ENCODE peak calls at places on chromosomes 16 and 17, in eight cellular contexts. One of them, this sample, is unnamed.

GRCh38 chr16:1999866-2000514 is 9.6 kb downstream of the ZNF598 start:
- DNase-seq in AG04450: no peak
- DNase-seq in CD8-positive, alpha-beta memory T cell: no peak
- DNase-seq in PC-9: no peak
- DNase-seq in left ventricle myocardium inferior: no peak
- DNase-seq in vagina: no peak
- DNase-seq in fibroblast of lung: no peak
- DNase-seq in right lobe of liver: no peak
- DNase-seq in this sample: no peak

GRCh38 chr17:77833769-77834168 is 124.7 kb upstream of the TNRC6C start:
- DNase-seq in right lobe of liver: no peak
- DNase-seq in left ventricle myocardium inferior: no peak
- DNase-seq in fibroblast of lung: no peak
- DNase-seq in CD8-positive, alpha-beta memory T cell: no peak
- DNase-seq in PC-9: no peak
- DNase-seq in AG04450: no peak
- DNase-seq in vagina: no peak
- DNase-seq in this sample: no peak

GRCh38 chr16:66605177-66605999 is 884 bp downstream of the CMTM3 start:
- DNase-seq in AG04450: no peak
- DNase-seq in left ventricle myocardium inferior: peak
- DNase-seq in fibroblast of lung: peak
- DNase-seq in PC-9: peak
- DNase-seq in right lobe of liver: peak
- DNase-seq in vagina: no peak
- DNase-seq in CD8-positive, alpha-beta memory T cell: no peak
- DNase-seq in this sample: peak

GRCh38 chr17:76437467-76438402 is 15.2 kb downstream of the UBE2O start:
- DNase-seq in fibroblast of lung: no peak
- DNase-seq in vagina: no peak
- DNase-seq in right lobe of liver: no peak
- DNase-seq in PC-9: no peak
- DNase-seq in AG04450: no peak
- DNase-seq in CD8-positive, alpha-beta memory T cell: no peak
- DNase-seq in left ventricle myocardium inferior: no peak
- DNase-seq in this sample: no peak

GRCh38 chr16:49763826-49764225 is 92.1 kb downstream of the ZNF423 start:
- DNase-seq in right lobe of liver: no peak
- DNase-seq in vagina: no peak
- DNase-seq in fibroblast of lung: no peak
- DNase-seq in AG04450: no peak
- DNase-seq in PC-9: no peak
- DNase-seq in CD8-positive, alpha-beta memory T cell: no peak
- DNase-seq in left ventricle myocardium inferior: no peak
- DNase-seq in this sample: no peak

GRCh38 chr17:28391401-28391800 is 14.6 kb downstream of the SLC46A1 start:
- DNase-seq in vagina: no peak
- DNase-seq in right lobe of liver: no peak
- DNase-seq in CD8-positive, alpha-beta memory T cell: no peak
- DNase-seq in left ventricle myocardium inferior: no peak
- DNase-seq in AG04450: no peak
- DNase-seq in PC-9: no peak
- DNase-seq in fibroblast of lung: no peak
- DNase-seq in this sample: no peak

GRCh38 chr17:65559802-65560627 is 1.4 kb downstream of the AXIN2 start:
- DNase-seq in vagina: no peak
- DNase-seq in CD8-positive, alpha-beta memory T cell: peak
- DNase-seq in AG04450: no peak
- DNase-seq in fibroblast of lung: no peak
- DNase-seq in left ventricle myocardium inferior: peak
- DNase-seq in PC-9: no peak
- DNase-seq in right lobe of liver: peak
- DNase-seq in this sample: peak

GRCh38 chr16:49348408-49349176 is 25.0 kb upstream of the C16orf78 start:
- DNase-seq in vagina: no peak
- DNase-seq in fibroblast of lung: no peak
- DNase-seq in right lobe of liver: no peak
- DNase-seq in left ventricle myocardium inferior: no peak
- DNase-seq in AG04450: no peak
- DNase-seq in PC-9: no peak
- DNase-seq in CD8-positive, alpha-beta memory T cell: no peak
- DNase-seq in this sample: peak

GRCh38 chr16:30104492-30104891 is 8.5 kb upstream of the YPEL3 start:
- DNase-seq in CD8-positive, alpha-beta memory T cell: no peak
- DNase-seq in right lobe of liver: no peak
- DNase-seq in AG04450: no peak
- DNase-seq in PC-9: peak
- DNase-seq in fibroblast of lung: no peak
- DNase-seq in left ventricle myocardium inferior: no peak
- DNase-seq in vagina: no peak
- DNase-seq in this sample: no peak

GRCh38 chr16:58051821-58052603 is 26.5 kb downstream of the MMP15 start:
- DNase-seq in vagina: no peak
- DNase-seq in fibroblast of lung: no peak
- DNase-seq in PC-9: no peak
- DNase-seq in left ventricle myocardium inferior: no peak
- DNase-seq in right lobe of liver: no peak
- DNase-seq in AG04450: no peak
- DNase-seq in CD8-positive, alpha-beta memory T cell: no peak
- DNase-seq in this sample: no peak

GRCh38 chr16:18800674-18801196 is 614 bp downstream of the ARL6IP1 start:
- DNase-seq in CD8-positive, alpha-beta memory T cell: no peak
- DNase-seq in PC-9: no peak
- DNase-seq in left ventricle myocardium inferior: no peak
- DNase-seq in fibroblast of lung: no peak
- DNase-seq in AG04450: no peak
- DNase-seq in right lobe of liver: peak
- DNase-seq in vagina: no peak
- DNase-seq in this sample: no peak

GRCh38 chr16:84109598-84110325 is 7.0 kb downstream of the MBTPS1 start:
- DNase-seq in vagina: no peak
- DNase-seq in PC-9: no peak
- DNase-seq in AG04450: no peak
- DNase-seq in right lobe of liver: no peak
- DNase-seq in fibroblast of lung: no peak
- DNase-seq in left ventricle myocardium inferior: no peak
- DNase-seq in CD8-positive, alpha-beta memory T cell: no peak
- DNase-seq in this sample: no peak

GRCh38 chr17:4478318-4478830 is 20.3 kb upstream of the SPNS2 start:
- DNase-seq in PC-9: no peak
- DNase-seq in right lobe of liver: no peak
- DNase-seq in CD8-positive, alpha-beta memory T cell: no peak
- DNase-seq in left ventricle myocardium inferior: no peak
- DNase-seq in vagina: no peak
- DNase-seq in AG04450: no peak
- DNase-seq in fibroblast of lung: no peak
- DNase-seq in this sample: no peak

GRCh38 chr17:18000044-18000443 is 27.4 kb downstream of the DRC3 start:
- DNase-seq in PC-9: no peak
- DNase-seq in left ventricle myocardium inferior: no peak
- DNase-seq in right lobe of liver: no peak
- DNase-seq in fibroblast of lung: no peak
- DNase-seq in vagina: no peak
- DNase-seq in AG04450: no peak
- DNase-seq in CD8-positive, alpha-beta memory T cell: no peak
- DNase-seq in this sample: no peak
- H3K27ac ChIP-seq in PC-9: no peak
- H3K27ac ChIP-seq in left ventricle myocardium inferior: no peak
- H3K27ac ChIP-seq in right lobe of liver: no peak
- H3K27ac ChIP-seq in fibroblast of lung: no peak
- H3K27ac ChIP-seq in vagina: no peak
- H3K27ac ChIP-seq in AG04450: no peak
- H3K27ac ChIP-seq in CD8-positive, alpha-beta memory T cell: no peak
- H3K27ac ChIP-seq in this sample: no peak

DNA sequence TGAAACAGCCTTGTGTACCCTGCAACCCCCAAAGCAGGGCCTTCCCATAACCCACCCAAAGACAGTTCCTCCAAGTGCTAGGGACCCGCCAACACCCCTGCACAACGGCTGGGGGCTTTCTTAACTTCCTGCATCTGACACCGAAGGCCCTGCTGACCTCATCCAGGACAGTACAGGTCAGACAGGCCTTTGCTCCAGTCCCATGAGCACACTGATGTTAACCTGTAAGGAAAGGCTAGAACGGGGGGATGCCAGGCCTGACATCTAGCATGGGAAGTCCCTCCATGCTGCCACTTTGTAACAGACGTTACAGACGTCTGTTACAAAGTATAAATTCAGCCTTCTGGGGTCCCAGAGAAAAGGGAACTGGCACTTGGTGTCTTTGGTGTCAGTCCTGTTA is 369.1 kb downstream of the CPPED1 start:
- DNase-seq in CD8-positive, alpha-beta memory T cell: no peak
- DNase-seq in fibroblast of lung: no peak
- DNase-seq in PC-9: no peak
- DNase-seq in vagina: no peak
- DNase-seq in left ventricle myocardium inferior: no peak
- DNase-seq in AG04450: no peak
- DNase-seq in right lobe of liver: no peak
- DNase-seq in this sample: no peak
- H3K27ac ChIP-seq in CD8-positive, alpha-beta memory T cell: no peak
- H3K27ac ChIP-seq in fibroblast of lung: no peak
- H3K27ac ChIP-seq in PC-9: no peak
- H3K27ac ChIP-seq in vagina: no peak
- H3K27ac ChIP-seq in left ventricle myocardium inferior: no peak
- H3K27ac ChIP-seq in AG04450: no peak
- H3K27ac ChIP-seq in right lobe of liver: no peak
- H3K27ac ChIP-seq in this sample: no peak

DNA sequence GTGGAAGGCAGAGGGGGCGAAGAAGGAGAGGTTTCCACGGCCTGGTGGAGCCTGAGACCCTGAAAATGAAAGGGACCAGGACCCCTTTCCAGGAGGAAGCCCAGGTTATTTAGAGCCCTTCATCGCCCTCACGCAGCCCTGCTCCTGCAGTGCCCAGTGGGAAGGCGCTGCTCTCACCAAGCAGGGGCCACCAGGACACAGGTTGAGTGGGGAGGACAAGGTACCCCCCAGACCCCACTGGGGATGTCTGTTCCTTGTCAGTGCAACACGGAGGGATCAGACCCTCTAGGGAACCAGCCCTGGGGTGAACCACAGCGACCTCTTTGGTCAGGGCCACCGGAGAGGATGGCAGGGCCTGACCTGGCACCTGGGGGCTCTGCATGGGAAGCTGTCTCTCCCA is 163.9 kb downstream of the C16orf95 start:
- DNase-seq in fibroblast of lung: no peak
- DNase-seq in left ventricle myocardium inferior: no peak
- DNase-seq in right lobe of liver: no peak
- DNase-seq in AG04450: no peak
- DNase-seq in PC-9: no peak
- DNase-seq in CD8-positive, alpha-beta memory T cell: no peak
- DNase-seq in vagina: no peak
- DNase-seq in this sample: no peak
- H3K27ac ChIP-seq in fibroblast of lung: no peak
- H3K27ac ChIP-seq in left ventricle myocardium inferior: no peak
- H3K27ac ChIP-seq in right lobe of liver: no peak
- H3K27ac ChIP-seq in AG04450: no peak
- H3K27ac ChIP-seq in PC-9: no peak
- H3K27ac ChIP-seq in CD8-positive, alpha-beta memory T cell: no peak
- H3K27ac ChIP-seq in vagina: no peak
- H3K27ac ChIP-seq in this sample: no peak

GRCh38 chr17:17125136-17126084 is 80.7 kb downstream of the PLD6 start:
- DNase-seq in AG04450: no peak
- DNase-seq in vagina: no peak
- DNase-seq in PC-9: no peak
- DNase-seq in right lobe of liver: peak
- DNase-seq in CD8-positive, alpha-beta memory T cell: peak
- DNase-seq in fibroblast of lung: peak
- DNase-seq in left ventricle myocardium inferior: no peak
- DNase-seq in this sample: peak

GRCh38 chr17:17124341-17124740 is 81.8 kb downstream of the PLD6 start:
- DNase-seq in AG04450: no peak
- DNase-seq in PC-9: no peak
- DNase-seq in vagina: no peak
- DNase-seq in left ventricle myocardium inferior: no peak
- DNase-seq in right lobe of liver: no peak
- DNase-seq in CD8-positive, alpha-beta memory T cell: no peak
- DNase-seq in fibroblast of lung: no peak
- DNase-seq in this sample: no peak

GRCh38 chr17:17127730-17128291 is 78.3 kb downstream of the PLD6 start:
- DNase-seq in AG04450: no peak
- DNase-seq in PC-9: no peak
- DNase-seq in vagina: no peak
- DNase-seq in left ventricle myocardium inferior: peak
- DNase-seq in fibroblast of lung: no peak
- DNase-seq in right lobe of liver: peak
- DNase-seq in CD8-positive, alpha-beta memory T cell: no peak
- DNase-seq in this sample: no peak

GRCh38 chr17:17127156-17127555 is 79.0 kb downstream of the PLD6 start:
- DNase-seq in CD8-positive, alpha-beta memory T cell: no peak
- DNase-seq in PC-9: no peak
- DNase-seq in left ventricle myocardium inferior: no peak
- DNase-seq in fibroblast of lung: no peak
- DNase-seq in right lobe of liver: peak
- DNase-seq in vagina: no peak
- DNase-seq in AG04450: no peak
- DNase-seq in this sample: no peak

GRCh38 chr17:17126131-17127110 is 79.7 kb downstream of the PLD6 start:
- DNase-seq in PC-9: no peak
- DNase-seq in right lobe of liver: peak
- DNase-seq in left ventricle myocardium inferior: no peak
- DNase-seq in CD8-positive, alpha-beta memory T cell: no peak
- DNase-seq in vagina: no peak
- DNase-seq in AG04450: no peak
- DNase-seq in fibroblast of lung: no peak
- DNase-seq in this sample: no peak
- H3K27ac ChIP-seq in PC-9: no peak
- H3K27ac ChIP-seq in right lobe of liver: no peak
- H3K27ac ChIP-seq in left ventricle myocardium inferior: peak
- H3K27ac ChIP-seq in CD8-positive, alpha-beta memory T cell: peak
- H3K27ac ChIP-seq in vagina: no peak
- H3K27ac ChIP-seq in AG04450: no peak
- H3K27ac ChIP-seq in fibroblast of lung: peak
- H3K27ac ChIP-seq in this sample: no peak

GRCh38 chr17:1137465-1137894 is 42.3 kb downstream of the ABR start:
- DNase-seq in CD8-positive, alpha-beta memory T cell: no peak
- DNase-seq in right lobe of liver: no peak
- DNase-seq in left ventricle myocardium inferior: no peak
- DNase-seq in AG04450: no peak
- DNase-seq in fibroblast of lung: peak
- DNase-seq in PC-9: no peak
- DNase-seq in vagina: no peak
- DNase-seq in this sample: no peak

GRCh38 chr17:1130191-1130590 is 49.6 kb downstream of the ABR start:
- DNase-seq in AG04450: no peak
- DNase-seq in CD8-positive, alpha-beta memory T cell: no peak
- DNase-seq in right lobe of liver: no peak
- DNase-seq in left ventricle myocardium inferior: no peak
- DNase-seq in fibroblast of lung: no peak
- DNase-seq in vagina: no peak
- DNase-seq in PC-9: no peak
- DNase-seq in this sample: no peak

GRCh38 chr17:1134634-1135324 is 45.0 kb downstream of the ABR start:
- DNase-seq in CD8-positive, alpha-beta memory T cell: no peak
- DNase-seq in PC-9: no peak
- DNase-seq in left ventricle myocardium inferior: peak
- DNase-seq in AG04450: no peak
- DNase-seq in vagina: no peak
- DNase-seq in fibroblast of lung: no peak
- DNase-seq in right lobe of liver: no peak
- DNase-seq in this sample: no peak
- H3K27ac ChIP-seq in CD8-positive, alpha-beta memory T cell: no peak
- H3K27ac ChIP-seq in PC-9: no peak
- H3K27ac ChIP-seq in left ventricle myocardium inferior: peak
- H3K27ac ChIP-seq in AG04450: no peak
- H3K27ac ChIP-seq in vagina: no peak
- H3K27ac ChIP-seq in fibroblast of lung: no peak
- H3K27ac ChIP-seq in right lobe of liver: no peak
- H3K27ac ChIP-seq in this sample: no peak

This sample was measured in A673.